ENCODE peak calls at places on chromosomes 13 and 19, in ten cellular contexts. D is cerebellar nuclear complex; L is ACHN; O is DMS 273 treated with DMSO at 0.1 percent for 48 hours; E is transverse colon; M is NCI-H345; K is activated CD4-positive, alpha-beta T cell treated with anti-CD3 and anti-CD28 coated beads for 1 hour; J is WTC11; C is adrenal gland; P is activated T-helper 1 cell treated with anti-CD3 and anti-CD28 coated beads, Interleukin-12 subunit alpha, Interleukin-12 subunit beta, Interleukin-2, Interleukin-4 antibody, amounts not matched to agents 30 ng/mL and 10 ng/mL and 1 ng/mL, durations not matched to agents 14 hours and 24 hours and 36 hours. F is an unnamed sample.

GRCh38 chr19:42450314-42450934 is 7.7 kb upstream of the CXCL17 start:
- DNase-seq in K (peak; percentile 61), O (peak; percentile 18), M (peak; percentile 72), J (peak; percentile 68), P (peak; percentile 74), C (peak; percentile 78), D (no peak), E (peak; percentile 92), L (peak; percentile 67), F (no peak)

GRCh38 chr19:38452430-38453366 is 19.2 kb downstream of the RYR1 start:
- DNase-seq in D (no peak), O (no peak), E (no peak), J (peak; percentile 100), K (no peak), M (no peak), P (no peak), C (no peak), L (no peak), F (no peak)

GRCh38 chr13:41040584-41041334 is 20.6 kb upstream of the WBP4 start:
- DNase-seq in M (no peak), K (no peak), P (no peak), L (no peak), D (no peak), O (no peak), J (no peak), C (no peak), E (no peak), F (no peak)

GRCh38 chr19:13576726-13577125 is 70.4 kb upstream of the CACNA1A start:
- DNase-seq in D (no peak), O (no peak), E (no peak), M (no peak), J (no peak), K (no peak), C (no peak), L (no peak), P (no peak), F (no peak)

GRCh38 chr13:111319521-111319920 is 921 bp upstream of the TEX29 start:
- DNase-seq in M (no peak), P (no peak), C (no peak), K (no peak), D (no peak), L (no peak), O (no peak), E (no peak), J (no peak), F (no peak)

GRCh38 chr13:32734511-32734910 is 148.3 kb downstream of the PDS5B start:
- DNase-seq in D (no peak), L (peak; percentile 22), P (no peak), K (no peak), O (no peak), E (no peak), C (no peak), J (no peak), M (no peak), F (no peak)

GRCh38 chr13:111573362-111573761 is 252.9 kb downstream of the TEX29 start:
- DNase-seq in M (peak; percentile 97), L (no peak), J (no peak), D (no peak), P (no peak), C (no peak), O (no peak), K (no peak), E (no peak), F (no peak)

GRCh38 chr19:48714759-48715261 is 4.7 kb downstream of the MAMSTR start:
- DNase-seq in P (no peak), C (no peak), L (no peak), J (peak; percentile 24), D (no peak), E (peak; percentile 65), M (no peak), O (no peak), K (no peak), F (no peak)

GRCh38 chr19:35248310-35249145 is at the start of gene LSR:
- DNase-seq in M (peak; percentile 100), E (peak; percentile 94), D (no peak), O (no peak), L (peak; percentile 44), P (peak; percentile 30), K (peak; percentile 63), C (peak; percentile 90), J (peak; percentile 92), F (no peak)

GRCh38 chr13:96011291-96011875 is 41.8 kb downstream of the UGGT2 start:
- DNase-seq in K (no peak), O (peak; percentile 46), L (no peak), D (no peak), C (no peak), J (no peak), M (no peak), E (no peak), P (no peak), F (no peak)

GRCh38 chr19:41530184-41530534 is 45.8 kb upstream of the CEACAM21 start:
- DNase-seq in J (no peak), O (no peak), C (no peak), L (no peak), D (no peak), K (no peak), E (no peak), P (no peak), M (no peak), F (no peak)

GRCh38 chr19:46990998-46991676 is 28.5 kb upstream of the NPAS1 start:
- DNase-seq in C (peak; percentile 77), O (peak; percentile 30), M (peak; percentile 50), L (peak; percentile 70), D (no peak), J (peak; percentile 90), K (peak; percentile 36), P (peak; percentile 51), E (peak; percentile 86), F (no peak)

GRCh38 chr19:42410371-42410770 is 16.8 kb downstream of the LIPE start:
- DNase-seq in D (no peak), P (no peak), M (no peak), E (no peak), J (no peak), K (no peak), O (no peak), L (no peak), C (no peak), F (no peak)

GRCh38 chr13:82758056-82758455 is 1124.2 kb downstream of the SLITRK1 start:
- DNase-seq in L (peak; percentile 51), M (no peak), K (no peak), P (no peak), D (no peak), E (no peak), O (no peak), C (no peak), J (peak; percentile 61), F (no peak)

GRCh38 chr13:93875527-93875926 is 604.0 kb downstream of the DCT start:
- DNase-seq in J (no peak), L (no peak), E (no peak), K (no peak), P (no peak), M (no peak), O (no peak), D (no peak), C (no peak), F (no peak)

GRCh38 chr19:46670874-46671273 is 9.9 kb upstream of the DACT3 start:
- DNase-seq in E (no peak), L (no peak), M (no peak), O (no peak), D (no peak), P (no peak), C (no peak), J (no peak), K (no peak), F (no peak)

GRCh38 chr19:58440556-58440955 is 603 bp upstream of the ZNF132 start:
- DNase-seq in L (no peak), M (no peak), P (no peak), J (no peak), O (no peak), C (no peak), D (no peak), E (no peak), K (no peak), F (no peak)

GRCh38 chr13:100818706-100819105 is 144.1 kb upstream of the TMTC4 start:
- DNase-seq in M (no peak), K (no peak), L (no peak), P (no peak), E (no peak), C (no peak), O (no peak), J (no peak), D (no peak), F (no peak)

GRCh38 chr13:110298566-110299321 is 8.2 kb downstream of the COL4A1 start:
- DNase-seq in M (no peak), P (peak; percentile 16), L (no peak), C (no peak), K (no peak), J (no peak), O (no peak), D (no peak), E (no peak), F (no peak)

GRCh38 chr13:44967656-44968451 is 21.4 kb downstream of the NUFIP1 start:
- DNase-seq in O (no peak), M (no peak), C (peak; percentile 45), P (no peak), L (no peak), J (no peak), K (no peak), D (no peak), E (no peak), F (no peak)

GRCh38 chr19:6429419-6430221 is 3.9 kb downstream of the SLC25A41 start:
- DNase-seq in L (no peak), C (no peak), K (no peak), M (no peak), D (no peak), J (no peak), E (no peak), O (no peak), P (no peak), F (no peak)

GRCh38 chr13:99949657-99950413 is 21.7 kb downstream of the ZIC5 start:
- DNase-seq in O (no peak), K (no peak), P (no peak), M (no peak), J (no peak), E (no peak), C (no peak), L (no peak), D (no peak), F (no peak)

GRCh38 chr13:99895428-99895998 is 76.1 kb downstream of the ZIC5 start:
- DNase-seq in E (no peak), J (no peak), D (no peak), M (no peak), K (no peak), L (peak; percentile 4), C (no peak), P (no peak), O (no peak), F (no peak)

GRCh38 chr13:72728290-72728605 is 525 bp downstream of the BORA start:
- DNase-seq in L (no peak), O (no peak), M (no peak), C (no peak), P (no peak), D (no peak), E (no peak), K (no peak), J (no peak), F (no peak)

GRCh38 chr13:110338441-110339101 is 31.5 kb downstream of the COL4A2 start:
- DNase-seq in E (peak; percentile 51), O (no peak), K (no peak), M (no peak), J (no peak), C (no peak), P (no peak), L (no peak), D (no peak), F (no peak)

GRCh38 chr19:3012522-3013260 is 16.4 kb downstream of the TLE2 start:
- DNase-seq in L (no peak), M (no peak), C (no peak), P (no peak), E (no peak), J (peak; percentile 36), O (no peak), K (no peak), D (no peak), F (no peak)

GRCh38 chr13:34161829-34162544 is 344.0 kb downstream of the RFC3 start:
- DNase-seq in P (no peak), M (peak; percentile 69), J (no peak), C (no peak), D (no peak), O (no peak), L (no peak), K (no peak), E (no peak), F (no peak)

GRCh38 chr19:11377237-11377636 is 2.8 kb downstream of the SWSAP1 start:
- DNase-seq in K (no peak), O (no peak), E (peak; percentile 48), C (peak; percentile 80), J (no peak), D (no peak), P (no peak), L (peak; percentile 79), M (no peak), F (no peak)